ENCODE peak calls at places on chromosome 18, in four cellular contexts. C is H1, D is HepG2, Z is GM12878. B is an unnamed sample.

GRCh38 chr18:28161608-28162599 is 15.0 kb downstream of the CDH2 start:
- DNase-seq in Z (no peak), D (peak), C (no peak), B (no peak)

GRCh38 chr18:6281874-6282273 is 132.8 kb downstream of the L3MBTL4 start:
- DNase-seq in C (no peak), D (peak), Z (no peak), B (no peak)

GRCh38 chr18:58225101-58225500 is 181.1 kb downstream of the NEDD4L start:
- DNase-seq in Z (peak), D (no peak), C (no peak), B (no peak)

GRCh38 chr18:58895385-58895784 is 30.7 kb downstream of the ZNF532 start:
- DNase-seq in Z (no peak), C (no peak), D (no peak), B (no peak)

GRCh38 chr18:42514522-42514921 is 559.5 kb downstream of the PIK3C3 start:
- DNase-seq in D (no peak), C (no peak), Z (no peak), B (no peak)

GRCh38 chr18:63439334-63439733 is 17.1 kb upstream of the VPS4B start:
- DNase-seq in D (peak), C (peak), Z (no peak), B (peak)

GRCh38 chr18:10519999-10520935 is 5.6 kb upstream of the NAPG start:
- DNase-seq in C (peak), Z (peak), D (peak), B (peak)

GRCh38 chr18:1797265-1797664 is 774.0 kb downstream of the METTL4 start:
- DNase-seq in C (no peak), Z (no peak), D (no peak), B (no peak)

GRCh38 chr18:45626330-45627203 is 11.3 kb downstream of the SLC14A2 start:
- DNase-seq in C (peak), D (no peak), Z (no peak), B (no peak)

GRCh38 chr18:23438608-23439366 is 14.3 kb upstream of the RIOK3 start:
- DNase-seq in C (no peak), Z (no peak), D (no peak), B (peak)

GRCh38 chr18:21851327-21851961 is 110.9 kb downstream of the MIB1 start:
- DNase-seq in D (no peak), Z (no peak), C (no peak), B (no peak)

GRCh38 chr18:13570856-13571495 is 155.4 kb downstream of the FAM210A start:
- DNase-seq in D (no peak), Z (no peak), C (no peak), B (no peak)

GRCh38 chr18:49359732-49360444 is 100.6 kb downstream of the DYM start:
- DNase-seq in C (no peak), Z (peak), D (no peak), B (no peak)

GRCh38 chr18:40904295-40904694 is 1050.7 kb upstream of the PIK3C3 start:
- DNase-seq in D (no peak), Z (no peak), C (no peak), B (no peak)

GRCh38 chr18:60157810-60158209 is 214.8 kb downstream of the MC4R start:
- DNase-seq in Z (no peak), C (no peak), D (no peak), B (no peak)
- H3K4me3 ChIP-seq in Z (no peak), C (no peak), D (no peak), B (no peak)

GRCh38 chr18:50859793-50860192 is 19.1 kb upstream of the ME2 start:
- DNase-seq in D (no peak), C (no peak), Z (no peak), B (no peak)

GRCh38 chr18:50861617-50862016 is 17.3 kb upstream of the ME2 start:
- DNase-seq in C (no peak), D (no peak), Z (no peak), B (no peak)

GRCh38 chr18:50853863-50854271 is 25.1 kb upstream of the ME2 start:
- DNase-seq in Z (no peak), C (no peak), D (peak), B (no peak)

GRCh38 chr18:50857694-50858093 is 21.2 kb upstream of the ME2 start:
- DNase-seq in Z (no peak), D (no peak), C (no peak), B (no peak)

DNA sequence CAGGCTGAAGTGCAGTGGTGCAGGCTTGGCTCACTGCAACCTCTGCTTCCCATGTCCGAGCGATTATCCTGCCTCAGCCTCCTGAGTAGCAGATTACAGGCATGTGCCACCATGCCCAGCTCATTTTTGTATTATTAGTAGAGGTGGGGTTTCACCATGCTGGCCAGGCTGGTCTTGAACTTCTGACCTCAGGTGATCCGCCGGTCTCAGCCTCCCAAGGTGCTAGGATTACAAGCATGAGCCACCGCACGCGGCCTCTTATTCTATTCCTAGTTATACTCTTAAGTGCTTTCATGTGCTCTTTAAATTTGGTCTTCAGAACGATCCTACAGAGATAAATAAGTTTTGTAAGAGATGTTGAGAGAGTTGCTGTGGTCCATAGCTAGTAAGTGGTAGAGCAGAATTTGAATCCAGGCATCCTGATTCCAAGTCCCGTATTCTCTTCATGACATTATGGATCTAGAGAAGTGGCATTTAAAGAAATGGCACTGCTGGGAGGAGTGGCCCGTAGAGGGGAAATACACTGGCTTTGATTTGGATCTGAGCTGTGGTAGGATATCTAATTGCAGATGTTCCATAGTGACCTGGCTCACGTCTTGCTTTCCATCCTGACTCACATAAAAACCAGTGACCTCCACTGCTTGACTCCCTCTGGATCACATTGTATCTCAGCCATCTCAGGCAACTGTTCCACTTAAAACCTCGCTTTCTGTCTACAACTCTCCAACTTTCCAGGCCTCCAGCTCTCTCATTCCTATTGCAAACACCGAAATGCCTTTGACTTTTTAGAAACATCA is 22.7 kb upstream of the ME2 start:
- DNase-seq in C (no peak), D (no peak), Z (no peak), B (no peak)
- TF ChIP-seq CBX5 in C (no peak), D (no peak), Z (no peak), B (no peak)

DNA sequence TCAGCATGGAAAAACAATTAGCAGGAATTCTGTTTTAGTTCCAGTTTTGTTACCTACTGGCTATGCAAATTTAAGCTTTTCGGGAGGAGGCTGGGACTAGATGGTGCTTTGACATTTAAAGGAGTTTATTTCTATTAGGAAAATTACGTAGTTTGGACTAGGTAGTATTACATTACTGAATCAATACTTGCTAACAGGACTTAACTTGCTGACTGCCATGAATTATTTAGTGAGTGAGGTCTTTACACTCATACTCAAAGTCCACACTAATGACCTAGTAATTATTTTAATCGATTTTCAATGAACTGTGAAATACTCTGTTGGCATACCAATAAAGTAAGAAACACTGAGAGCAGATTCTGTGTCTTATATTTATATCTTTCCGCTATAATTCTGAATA is 55.1 kb downstream of the CHST9 start:
- DNase-seq in Z (no peak), C (no peak), D (no peak), B (no peak)
- TF ChIP-seq HDAC6 in Z (no peak), C (no peak), D (no peak), B (no peak)

DNA sequence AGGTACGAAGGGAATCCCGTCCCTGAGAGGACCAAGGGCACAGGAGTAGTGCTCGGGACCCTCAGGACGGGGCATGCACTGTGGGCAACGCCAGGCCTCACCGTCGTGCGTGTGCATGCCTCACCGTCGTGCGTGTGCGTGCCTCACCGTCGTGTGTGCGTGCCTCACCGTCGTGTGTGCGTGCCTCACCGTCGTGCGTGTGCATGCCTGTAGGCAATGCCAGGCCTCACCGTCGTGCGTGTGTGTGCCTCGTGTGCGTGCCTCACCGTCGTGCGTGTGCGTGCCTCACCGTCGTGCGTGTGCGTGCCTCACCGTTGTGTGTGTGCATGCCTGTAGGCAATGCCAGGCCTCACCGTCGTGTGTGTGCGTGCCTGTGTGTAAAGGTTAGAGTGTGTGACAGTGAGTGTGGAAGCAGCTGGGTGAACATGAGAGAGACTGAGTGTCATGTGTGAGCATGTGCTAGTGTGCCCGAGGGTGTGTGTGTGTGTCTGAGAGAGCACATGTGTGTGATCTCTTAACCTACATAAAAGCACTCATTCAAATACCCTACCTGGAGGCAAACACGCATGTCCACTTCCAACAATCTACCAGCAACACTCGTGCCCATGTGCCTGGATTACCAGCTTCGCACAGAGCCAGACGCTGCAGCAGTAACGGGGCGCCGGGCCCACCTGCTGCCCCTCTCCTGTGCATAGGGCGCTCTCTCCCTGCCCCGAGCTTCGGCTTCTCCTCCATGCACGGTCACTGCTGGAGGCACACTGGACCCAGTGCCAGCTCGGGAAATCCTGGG is 36.3 kb downstream of the ZNF516 start:
- DNase-seq in D (no peak), Z (no peak), C (no peak), B (no peak)
- H3K4me3 ChIP-seq in D (no peak), Z (no peak), C (no peak), B (no peak)

DNA sequence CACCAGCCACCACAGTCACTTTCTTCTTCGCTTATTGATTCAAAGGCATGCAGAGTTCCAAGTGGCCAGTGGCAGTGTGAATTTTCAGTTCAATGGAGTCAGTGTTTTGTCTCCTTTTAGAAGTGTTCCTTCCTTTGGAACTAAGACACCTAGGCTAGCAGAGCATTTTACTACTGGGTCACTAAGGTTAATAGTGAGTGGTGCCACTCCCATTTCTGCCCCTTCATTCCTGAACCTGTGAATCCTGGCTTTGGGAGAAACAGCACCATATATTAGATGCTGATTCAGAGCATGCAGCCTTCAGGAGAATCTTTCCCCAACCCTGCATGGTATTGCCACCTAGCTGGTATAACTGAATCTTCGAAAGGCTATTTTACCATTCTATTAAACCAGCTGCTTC is 312.7 kb downstream of the HRH4 start:
- DNase-seq in D (no peak), Z (no peak), C (no peak), B (no peak)
- TF ChIP-seq CBX5 in D (no peak), Z (no peak), C (no peak), B (no peak)

GRCh38 chr18:3330622-3331021 is 68.7 kb downstream of the MYL12B start:
- DNase-seq in C (no peak), Z (no peak), D (no peak), B (no peak)
- TF ChIP-seq HDAC6 in C (no peak), Z (no peak), D (no peak), B (no peak)